ENCODE peak calls at places on chromosome 10, in nine cellular contexts. One of them, this sample, is unnamed.

GRCh38 chr10:121665809-121666208 is 67.6 kb upstream of the FGFR2 start:
- DNase-seq in NCI-H510A treated with DMSO at 0.1 percent for 48 hours: no peak
- DNase-seq in body of pancreas: no peak
- DNase-seq in Panc1: no peak
- DNase-seq in central memory CD4-positive, alpha-beta T cell: no peak
- DNase-seq in EL: no peak
- DNase-seq in neural progenitor cell: no peak
- DNase-seq in upper lobe of right lung: no peak
- DNase-seq in immature natural killer cell: no peak
- DNase-seq in this sample: no peak

GRCh38 chr10:31490858-31491504 is 172.0 kb downstream of the ZEB1 start:
- DNase-seq in Panc1: peak
- DNase-seq in upper lobe of right lung: no peak
- DNase-seq in central memory CD4-positive, alpha-beta T cell: peak
- DNase-seq in EL: peak
- DNase-seq in neural progenitor cell: peak
- DNase-seq in immature natural killer cell: peak
- DNase-seq in NCI-H510A treated with DMSO at 0.1 percent for 48 hours: no peak
- DNase-seq in body of pancreas: peak
- DNase-seq in this sample: no peak

GRCh38 chr10:29637537-29637936 is 2.8 kb upstream of the SVIL start:
- DNase-seq in central memory CD4-positive, alpha-beta T cell: no peak
- DNase-seq in upper lobe of right lung: no peak
- DNase-seq in NCI-H510A treated with DMSO at 0.1 percent for 48 hours: no peak
- DNase-seq in EL: no peak
- DNase-seq in neural progenitor cell: no peak
- DNase-seq in immature natural killer cell: no peak
- DNase-seq in body of pancreas: no peak
- DNase-seq in Panc1: no peak
- DNase-seq in this sample: no peak

GRCh38 chr10:132967540-132967939 is 25.2 kb upstream of the CFAP46 start:
- DNase-seq in central memory CD4-positive, alpha-beta T cell: no peak
- DNase-seq in immature natural killer cell: no peak
- DNase-seq in neural progenitor cell: no peak
- DNase-seq in upper lobe of right lung: no peak
- DNase-seq in Panc1: no peak
- DNase-seq in body of pancreas: no peak
- DNase-seq in NCI-H510A treated with DMSO at 0.1 percent for 48 hours: no peak
- DNase-seq in EL: no peak
- DNase-seq in this sample: no peak

GRCh38 chr10:124624875-124625274 is 119.3 kb downstream of the FAM53B start:
- DNase-seq in upper lobe of right lung: no peak
- DNase-seq in central memory CD4-positive, alpha-beta T cell: no peak
- DNase-seq in immature natural killer cell: no peak
- DNase-seq in body of pancreas: no peak
- DNase-seq in Panc1: no peak
- DNase-seq in EL: no peak
- DNase-seq in NCI-H510A treated with DMSO at 0.1 percent for 48 hours: no peak
- DNase-seq in neural progenitor cell: no peak
- DNase-seq in this sample: no peak

GRCh38 chr10:72802291-72803118 is 91.0 kb upstream of the OIT3 start:
- DNase-seq in EL: peak
- DNase-seq in immature natural killer cell: no peak
- DNase-seq in Panc1: no peak
- DNase-seq in body of pancreas: no peak
- DNase-seq in central memory CD4-positive, alpha-beta T cell: no peak
- DNase-seq in neural progenitor cell: no peak
- DNase-seq in NCI-H510A treated with DMSO at 0.1 percent for 48 hours: no peak
- DNase-seq in upper lobe of right lung: no peak
- DNase-seq in this sample: no peak

GRCh38 chr10:36670616-36671402 is 454.6 kb upstream of the ANKRD30A start:
- DNase-seq in upper lobe of right lung: no peak
- DNase-seq in EL: no peak
- DNase-seq in body of pancreas: no peak
- DNase-seq in central memory CD4-positive, alpha-beta T cell: no peak
- DNase-seq in NCI-H510A treated with DMSO at 0.1 percent for 48 hours: no peak
- DNase-seq in neural progenitor cell: no peak
- DNase-seq in Panc1: no peak
- DNase-seq in immature natural killer cell: no peak
- DNase-seq in this sample: no peak

GRCh38 chr10:110631934-110632333 is 12.2 kb upstream of the RBM20 start:
- DNase-seq in central memory CD4-positive, alpha-beta T cell: no peak
- DNase-seq in immature natural killer cell: no peak
- DNase-seq in upper lobe of right lung: no peak
- DNase-seq in Panc1: no peak
- DNase-seq in body of pancreas: no peak
- DNase-seq in NCI-H510A treated with DMSO at 0.1 percent for 48 hours: no peak
- DNase-seq in EL: no peak
- DNase-seq in neural progenitor cell: no peak
- DNase-seq in this sample: no peak

GRCh38 chr10:63494951-63495350 is 26.2 kb upstream of the REEP3 start:
- DNase-seq in central memory CD4-positive, alpha-beta T cell: no peak
- DNase-seq in EL: peak
- DNase-seq in body of pancreas: no peak
- DNase-seq in immature natural killer cell: no peak
- DNase-seq in NCI-H510A treated with DMSO at 0.1 percent for 48 hours: no peak
- DNase-seq in upper lobe of right lung: no peak
- DNase-seq in Panc1: no peak
- DNase-seq in neural progenitor cell: peak
- DNase-seq in this sample: no peak

GRCh38 chr10:5344746-5345145 is 20.0 kb upstream of the UCN3 start:
- DNase-seq in central memory CD4-positive, alpha-beta T cell: no peak
- DNase-seq in immature natural killer cell: no peak
- DNase-seq in NCI-H510A treated with DMSO at 0.1 percent for 48 hours: no peak
- DNase-seq in Panc1: no peak
- DNase-seq in upper lobe of right lung: no peak
- DNase-seq in EL: no peak
- DNase-seq in neural progenitor cell: no peak
- DNase-seq in body of pancreas: no peak
- DNase-seq in this sample: no peak

GRCh38 chr10:104300736-104301292 is 31.8 kb downstream of the GSTO2 start:
- DNase-seq in body of pancreas: peak
- DNase-seq in upper lobe of right lung: no peak
- DNase-seq in EL: peak
- DNase-seq in Panc1: no peak
- DNase-seq in NCI-H510A treated with DMSO at 0.1 percent for 48 hours: peak
- DNase-seq in neural progenitor cell: no peak
- DNase-seq in immature natural killer cell: no peak
- DNase-seq in central memory CD4-positive, alpha-beta T cell: no peak
- DNase-seq in this sample: no peak

GRCh38 chr10:65952086-65952485 is 973.8 kb upstream of the LRRTM3 start:
- DNase-seq in immature natural killer cell: no peak
- DNase-seq in central memory CD4-positive, alpha-beta T cell: no peak
- DNase-seq in body of pancreas: no peak
- DNase-seq in Panc1: no peak
- DNase-seq in EL: no peak
- DNase-seq in upper lobe of right lung: no peak
- DNase-seq in neural progenitor cell: no peak
- DNase-seq in NCI-H510A treated with DMSO at 0.1 percent for 48 hours: no peak
- DNase-seq in this sample: no peak

GRCh38 chr10:101779544-101780186 is 3.6 kb downstream of the NPM3 start:
- DNase-seq in neural progenitor cell: peak
- DNase-seq in EL: peak
- DNase-seq in body of pancreas: peak
- DNase-seq in immature natural killer cell: peak
- DNase-seq in NCI-H510A treated with DMSO at 0.1 percent for 48 hours: no peak
- DNase-seq in central memory CD4-positive, alpha-beta T cell: peak
- DNase-seq in Panc1: no peak
- DNase-seq in upper lobe of right lung: peak
- DNase-seq in this sample: peak

GRCh38 chr10:15146366-15146765 is 22.1 kb downstream of the NMT2 start:
- DNase-seq in body of pancreas: no peak
- DNase-seq in NCI-H510A treated with DMSO at 0.1 percent for 48 hours: no peak
- DNase-seq in Panc1: no peak
- DNase-seq in EL: no peak
- DNase-seq in neural progenitor cell: peak
- DNase-seq in central memory CD4-positive, alpha-beta T cell: no peak
- DNase-seq in upper lobe of right lung: no peak
- DNase-seq in immature natural killer cell: no peak
- DNase-seq in this sample: no peak

GRCh38 chr10:3217301-3217700 is 44.7 kb upstream of the PITRM1 start:
- DNase-seq in central memory CD4-positive, alpha-beta T cell: no peak
- DNase-seq in Panc1: no peak
- DNase-seq in immature natural killer cell: no peak
- DNase-seq in body of pancreas: no peak
- DNase-seq in neural progenitor cell: no peak
- DNase-seq in upper lobe of right lung: no peak
- DNase-seq in EL: peak
- DNase-seq in NCI-H510A treated with DMSO at 0.1 percent for 48 hours: no peak
- DNase-seq in this sample: no peak

GRCh38 chr10:102114861-102115618 is 5.1 kb downstream of the LDB1 start:
- DNase-seq in upper lobe of right lung: peak
- DNase-seq in NCI-H510A treated with DMSO at 0.1 percent for 48 hours: peak
- DNase-seq in neural progenitor cell: peak
- DNase-seq in central memory CD4-positive, alpha-beta T cell: peak
- DNase-seq in body of pancreas: peak
- DNase-seq in immature natural killer cell: peak
- DNase-seq in EL: peak
- DNase-seq in Panc1: no peak
- DNase-seq in this sample: peak

GRCh38 chr10:91798736-91799579 is 732 bp downstream of the TNKS2 start:
- DNase-seq in upper lobe of right lung: peak
- DNase-seq in body of pancreas: peak
- DNase-seq in neural progenitor cell: peak
- DNase-seq in central memory CD4-positive, alpha-beta T cell: peak
- DNase-seq in immature natural killer cell: peak
- DNase-seq in EL: peak
- DNase-seq in NCI-H510A treated with DMSO at 0.1 percent for 48 hours: peak
- DNase-seq in Panc1: no peak
- DNase-seq in this sample: peak

GRCh38 chr10:30063098-30063497 is 3.7 kb upstream of the JCAD start:
- DNase-seq in body of pancreas: no peak
- DNase-seq in neural progenitor cell: no peak
- DNase-seq in Panc1: no peak
- DNase-seq in immature natural killer cell: no peak
- DNase-seq in NCI-H510A treated with DMSO at 0.1 percent for 48 hours: no peak
- DNase-seq in EL: peak
- DNase-seq in central memory CD4-positive, alpha-beta T cell: no peak
- DNase-seq in upper lobe of right lung: no peak
- DNase-seq in this sample: no peak

GRCh38 chr10:79053481-79054202 is 15.1 kb upstream of the ZMIZ1 start:
- DNase-seq in upper lobe of right lung: peak
- DNase-seq in Panc1: no peak
- DNase-seq in body of pancreas: peak
- DNase-seq in NCI-H510A treated with DMSO at 0.1 percent for 48 hours: no peak
- DNase-seq in central memory CD4-positive, alpha-beta T cell: no peak
- DNase-seq in EL: no peak
- DNase-seq in immature natural killer cell: no peak
- DNase-seq in neural progenitor cell: no peak
- DNase-seq in this sample: peak

GRCh38 chr10:79237801-79238520 is 109.3 kb upstream of the PPIF start:
- DNase-seq in Panc1: no peak
- DNase-seq in NCI-H510A treated with DMSO at 0.1 percent for 48 hours: no peak
- DNase-seq in EL: no peak
- DNase-seq in immature natural killer cell: no peak
- DNase-seq in central memory CD4-positive, alpha-beta T cell: no peak
- DNase-seq in body of pancreas: no peak
- DNase-seq in neural progenitor cell: no peak
- DNase-seq in upper lobe of right lung: no peak
- DNase-seq in this sample: peak

GRCh38 chr10:124294811-124295770 is 123.6 kb downstream of the OAT start:
- DNase-seq in upper lobe of right lung: peak
- DNase-seq in EL: no peak
- DNase-seq in immature natural killer cell: no peak
- DNase-seq in body of pancreas: no peak
- DNase-seq in neural progenitor cell: no peak
- DNase-seq in NCI-H510A treated with DMSO at 0.1 percent for 48 hours: no peak
- DNase-seq in central memory CD4-positive, alpha-beta T cell: no peak
- DNase-seq in Panc1: no peak
- DNase-seq in this sample: no peak

GRCh38 chr10:35565602-35566061 is 39.5 kb upstream of the GJD4 start:
- DNase-seq in body of pancreas: no peak
- DNase-seq in EL: peak
- DNase-seq in central memory CD4-positive, alpha-beta T cell: no peak
- DNase-seq in neural progenitor cell: no peak
- DNase-seq in upper lobe of right lung: no peak
- DNase-seq in NCI-H510A treated with DMSO at 0.1 percent for 48 hours: no peak
- DNase-seq in immature natural killer cell: no peak
- DNase-seq in Panc1: no peak
- DNase-seq in this sample: no peak

GRCh38 chr10:79084972-79085597 is 16.3 kb downstream of the ZMIZ1 start:
- DNase-seq in Panc1: no peak
- DNase-seq in body of pancreas: no peak
- DNase-seq in EL: no peak
- DNase-seq in neural progenitor cell: no peak
- DNase-seq in NCI-H510A treated with DMSO at 0.1 percent for 48 hours: no peak
- DNase-seq in central memory CD4-positive, alpha-beta T cell: no peak
- DNase-seq in upper lobe of right lung: no peak
- DNase-seq in immature natural killer cell: no peak
- DNase-seq in this sample: peak

GRCh38 chr10:77520290-77520689 is 117.3 kb downstream of the KCNMA1 start:
- DNase-seq in central memory CD4-positive, alpha-beta T cell: no peak
- DNase-seq in body of pancreas: no peak
- DNase-seq in NCI-H510A treated with DMSO at 0.1 percent for 48 hours: no peak
- DNase-seq in EL: no peak
- DNase-seq in immature natural killer cell: no peak
- DNase-seq in upper lobe of right lung: no peak
- DNase-seq in Panc1: no peak
- DNase-seq in neural progenitor cell: no peak
- DNase-seq in this sample: no peak

GRCh38 chr10:83545901-83546391 is 593.4 kb upstream of the GHITM start:
- DNase-seq in Panc1: no peak
- DNase-seq in NCI-H510A treated with DMSO at 0.1 percent for 48 hours: no peak
- DNase-seq in neural progenitor cell: peak
- DNase-seq in EL: no peak
- DNase-seq in body of pancreas: peak
- DNase-seq in immature natural killer cell: no peak
- DNase-seq in upper lobe of right lung: no peak
- DNase-seq in central memory CD4-positive, alpha-beta T cell: no peak
- DNase-seq in this sample: no peak

GRCh38 chr10:484441-484924 is 205.0 kb downstream of the DIP2C start:
- DNase-seq in immature natural killer cell: peak
- DNase-seq in body of pancreas: peak
- DNase-seq in upper lobe of right lung: peak
- DNase-seq in neural progenitor cell: peak
- DNase-seq in central memory CD4-positive, alpha-beta T cell: peak
- DNase-seq in NCI-H510A treated with DMSO at 0.1 percent for 48 hours: no peak
- DNase-seq in EL: no peak
- DNase-seq in Panc1: no peak
- DNase-seq in this sample: peak

GRCh38 chr10:43892062-43892765 is 243.5 kb upstream of the ZNF32 start:
- DNase-seq in central memory CD4-positive, alpha-beta T cell: no peak
- DNase-seq in neural progenitor cell: no peak
- DNase-seq in EL: peak
- DNase-seq in body of pancreas: no peak
- DNase-seq in NCI-H510A treated with DMSO at 0.1 percent for 48 hours: no peak
- DNase-seq in Panc1: no peak
- DNase-seq in immature natural killer cell: no peak
- DNase-seq in upper lobe of right lung: no peak
- DNase-seq in this sample: no peak

GRCh38 chr10:113228570-113228969 is 278.5 kb downstream of the TCF7L2 start:
- DNase-seq in body of pancreas: no peak
- DNase-seq in EL: peak
- DNase-seq in neural progenitor cell: no peak
- DNase-seq in Panc1: no peak
- DNase-seq in central memory CD4-positive, alpha-beta T cell: no peak
- DNase-seq in NCI-H510A treated with DMSO at 0.1 percent for 48 hours: no peak
- DNase-seq in upper lobe of right lung: no peak
- DNase-seq in immature natural killer cell: no peak
- DNase-seq in this sample: no peak

GRCh38 chr10:68096913-68097509 is 12.3 kb upstream of the MYPN start:
- DNase-seq in body of pancreas: peak
- DNase-seq in Panc1: peak
- DNase-seq in EL: peak
- DNase-seq in neural progenitor cell: peak
- DNase-seq in NCI-H510A treated with DMSO at 0.1 percent for 48 hours: no peak
- DNase-seq in central memory CD4-positive, alpha-beta T cell: no peak
- DNase-seq in immature natural killer cell: no peak
- DNase-seq in upper lobe of right lung: no peak
- DNase-seq in this sample: no peak

GRCh38 chr10:16187161-16187560 is 249.6 kb upstream of the PTER start:
- DNase-seq in EL: no peak
- DNase-seq in upper lobe of right lung: no peak
- DNase-seq in Panc1: no peak
- DNase-seq in immature natural killer cell: no peak
- DNase-seq in central memory CD4-positive, alpha-beta T cell: no peak
- DNase-seq in neural progenitor cell: no peak
- DNase-seq in body of pancreas: no peak
- DNase-seq in NCI-H510A treated with DMSO at 0.1 percent for 48 hours: no peak
- DNase-seq in this sample: no peak

GRCh38 chr10:103637855-103638561 is 144.5 kb downstream of the NEURL1 start:
- DNase-seq in body of pancreas: peak
- DNase-seq in NCI-H510A treated with DMSO at 0.1 percent for 48 hours: no peak
- DNase-seq in immature natural killer cell: no peak
- DNase-seq in EL: peak
- DNase-seq in neural progenitor cell: peak
- DNase-seq in upper lobe of right lung: no peak
- DNase-seq in Panc1: no peak
- DNase-seq in central memory CD4-positive, alpha-beta T cell: no peak
- DNase-seq in this sample: peak